ENCODE peak calls at places on chromosomes 13 and 19, in nine cellular contexts. S is right lobe of liver; T is CD8-positive, alpha-beta T cell; G is vagina; H is tibial nerve; Q is pancreas; O is esophagus muscularis mucosa; P is body of pancreas; L is ovary. J is an unnamed sample. For H3K4me1, the result is how much of the 10 kb centered on the place peaks cover.

GRCh38 chr19:46714523-46715106 is 2.3 kb downstream of the PRKD2 start:
- DNase-seq in L (no peak), G (no peak), H (no peak), S (no peak), O (no peak), Q (peak), P (no peak), T (peak), J (no peak)

GRCh38 chr19:7981199-7981598 is 24.2 kb downstream of the ELAVL1 start:
- DNase-seq in G (no peak), T (no peak), L (no peak), Q (no peak), P (no peak), S (peak), O (no peak), H (no peak), J (no peak)

GRCh38 chr13:41061914-41062837 is 867 bp downstream of the WBP4 start:
- DNase-seq in G (no peak), P (no peak), L (no peak), O (no peak), S (no peak), Q (no peak), H (no peak), T (no peak), J (no peak)

GRCh38 chr13:87889241-87889640 is 218.1 kb downstream of the SLITRK5 start:
- DNase-seq in L (no peak), Q (no peak), P (no peak), O (no peak), S (no peak), H (no peak), G (no peak), T (no peak), J (no peak)

GRCh38 chr19:53549354-53549753 is 11.4 kb downstream of the ZNF331 start:
- DNase-seq in G (no peak), T (no peak), S (no peak), Q (no peak), O (no peak), H (no peak), P (no peak), L (no peak), J (no peak)

GRCh38 chr19:35498220-35498619 is 8.0 kb upstream of the KRTDAP start:
- DNase-seq in G (no peak), P (no peak), Q (no peak), L (no peak), H (no peak), S (no peak), O (no peak), T (no peak), J (no peak)

GRCh38 chr13:113044431-113045114 is 61.0 kb upstream of the F7 start:
- DNase-seq in G (no peak), P (no peak), H (no peak), L (no peak), O (no peak), Q (peak), T (no peak), S (peak), J (no peak)

GRCh38 chr19:40466219-40467006 is at the start of gene SPTBN4:
- DNase-seq in H (peak), L (peak), P (peak), S (peak), Q (peak), G (no peak), T (peak), O (no peak), J (peak)

GRCh38 chr13:44013666-44014291 is 134.1 kb downstream of the LACC1 start:
- DNase-seq in H (no peak), Q (no peak), G (no peak), T (no peak), S (no peak), L (no peak), P (no peak), O (no peak), J (no peak)

GRCh38 chr19:2887391-2887914 is 13.3 kb upstream of the ZNF57 start:
- DNase-seq in T (no peak), Q (no peak), S (no peak), G (no peak), L (no peak), O (no peak), H (no peak), P (peak), J (no peak)

GRCh38 chr19:45508931-45509691 is 1.8 kb downstream of the VASP start:
- DNase-seq in O (peak), L (peak), Q (peak), P (peak), T (no peak), G (no peak), H (no peak), S (peak), J (peak)

GRCh38 chr19:29442910-29443309 is 82.9 kb upstream of the VSTM2B start:
- DNase-seq in T (no peak), L (no peak), O (no peak), P (no peak), G (no peak), S (no peak), H (no peak), Q (no peak), J (no peak)

GRCh38 chr13:47908200-47908902 is 92.7 kb downstream of the SUCLA2 start:
- DNase-seq in H (no peak), L (no peak), T (no peak), O (no peak), G (no peak), P (no peak), Q (no peak), S (no peak), J (no peak)

GRCh38 chr19:58107778-58108545 is 9.9 kb upstream of the ZSCAN18 start:
- DNase-seq in H (no peak), G (no peak), T (no peak), Q (no peak), S (no peak), O (no peak), L (no peak), P (no peak), J (no peak)

GRCh38 chr13:51957377-51958216 is 53.7 kb downstream of the ATP7B start:
- DNase-seq in Q (no peak), L (no peak), O (no peak), H (no peak), S (no peak), P (no peak), T (no peak), G (no peak), J (no peak)

GRCh38 chr19:39506598-39506943 is 7.8 kb downstream of the DLL3 start:
- DNase-seq in L (no peak), G (no peak), Q (no peak), P (no peak), O (no peak), T (no peak), S (no peak), H (no peak), J (no peak)

GRCh38 chr13:88142653-88143052 is 471.5 kb downstream of the SLITRK5 start:
- DNase-seq in O (no peak), H (no peak), P (no peak), G (no peak), S (no peak), L (no peak), Q (no peak), T (no peak), J (no peak)

GRCh38 chr13:66560189-66560588 is 669.9 kb downstream of the PCDH9 start:
- DNase-seq in H (no peak), S (no peak), O (no peak), L (no peak), Q (no peak), G (no peak), T (no peak), P (no peak), J (no peak)

GRCh38 chr13:31824705-31825512 is 85.6 kb downstream of the RXFP2 start:
- DNase-seq in O (no peak), H (no peak), P (no peak), Q (no peak), G (no peak), T (no peak), L (no peak), S (no peak), J (no peak)
- TF ChIP-seq CTCF in O (no peak), H (no peak), P (no peak), Q (no peak), G (no peak), T (no peak), L (no peak), S (no peak), J (no peak)

GRCh38 chr19:43779147-43779819 is 1.5 kb downstream of the KCNN4 start:
- DNase-seq in G (no peak), P (no peak), S (no peak), Q (no peak), O (no peak), T (no peak), H (no peak), L (no peak), J (peak)
- H3K4me1 ChIP-seq in G (half or more), P (under half), S (under half), Q (under half), O (under half), T (half or more), H (under half), L (under half), J (under half)

GRCh38 chr19:5228490-5228889 is 112.1 kb downstream of the PTPRS start:
- DNase-seq in S (no peak), T (no peak), H (no peak), P (no peak), G (no peak), Q (no peak), L (no peak), O (no peak), J (no peak)

GRCh38 chr19:5230730-5231555 is 109.7 kb downstream of the PTPRS start:
- DNase-seq in H (no peak), O (no peak), L (no peak), Q (no peak), S (no peak), P (no peak), T (no peak), G (no peak), J (no peak)

GRCh38 chr19:5229778-5230165 is 110.8 kb downstream of the PTPRS start:
- DNase-seq in P (no peak), H (no peak), Q (no peak), O (no peak), S (no peak), T (no peak), L (no peak), G (no peak), J (no peak)

GRCh38 chr19:5231857-5232503 is 108.6 kb downstream of the PTPRS start:
- DNase-seq in L (no peak), Q (no peak), S (no peak), H (no peak), G (no peak), P (no peak), O (no peak), T (no peak), J (no peak)

DNA sequence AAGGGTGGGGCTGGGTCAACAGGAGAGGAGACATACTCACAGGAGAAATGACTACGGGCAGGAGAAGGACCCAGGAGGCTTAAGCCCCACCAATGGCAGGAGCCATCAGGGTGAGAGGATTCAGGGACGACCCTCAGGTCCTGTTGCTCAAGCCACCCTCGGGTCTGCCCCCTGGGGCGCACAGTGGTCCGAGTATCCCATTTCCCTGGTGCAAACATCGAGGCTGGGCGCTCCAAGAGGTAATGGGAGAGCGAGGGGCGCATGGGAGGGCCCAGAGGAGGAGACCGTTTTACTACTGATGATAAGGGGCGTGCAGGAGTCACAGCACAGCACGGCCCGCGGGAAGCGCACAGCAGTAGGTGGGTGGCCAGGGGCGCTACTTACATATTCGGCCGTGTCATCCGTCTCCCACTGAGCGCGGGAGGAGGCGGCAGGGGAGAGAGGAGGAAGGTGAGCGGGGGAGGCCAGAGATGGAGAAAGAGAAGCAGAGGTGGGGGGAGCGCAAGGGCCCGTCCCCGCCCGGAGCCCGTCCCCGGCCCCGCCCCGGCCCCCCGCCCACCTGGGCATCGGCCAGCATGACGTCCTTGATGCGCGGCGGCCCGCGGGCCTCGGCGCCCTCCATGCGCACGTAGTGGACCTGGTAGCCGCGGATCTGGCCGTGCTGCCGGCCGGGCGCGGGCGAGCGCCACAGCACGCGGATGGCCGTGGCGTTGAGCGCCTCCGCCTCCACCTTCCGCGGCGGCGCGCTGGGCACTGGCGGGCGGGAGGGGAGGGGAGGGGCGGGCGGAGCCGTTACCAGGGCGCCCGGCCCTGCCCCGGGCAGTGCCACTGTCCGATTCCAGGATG is 111.5 kb downstream of the PTPRS start:
- DNase-seq in P (peak), L (peak), T (no peak), S (no peak), G (no peak), Q (no peak), O (no peak), H (no peak), J (peak)
- H3K27ac ChIP-seq in P (no peak), L (no peak), T (no peak), S (no peak), G (no peak), Q (no peak), O (no peak), H (no peak), J (no peak)

DNA sequence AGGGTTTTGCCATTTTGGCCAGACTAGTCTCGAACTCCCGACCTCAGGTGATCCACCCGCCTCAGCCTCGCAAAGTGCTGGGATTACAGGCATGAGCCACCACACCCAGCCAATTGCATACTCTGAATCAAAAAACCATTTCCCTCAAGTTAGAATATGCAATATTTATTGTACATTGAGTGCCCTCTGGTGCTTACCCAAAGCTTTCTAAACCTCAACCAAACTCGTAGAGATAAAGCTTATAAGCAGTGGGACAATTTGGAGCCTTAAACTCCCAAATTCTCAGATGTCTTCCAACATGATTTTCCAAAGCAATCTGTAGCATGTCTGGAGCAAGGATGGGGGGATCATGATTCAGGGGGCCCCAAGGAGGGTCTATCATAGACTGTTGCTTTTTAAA is 22.4 kb downstream of the RFXAP start:
- DNase-seq in O (no peak), T (no peak), H (no peak), Q (no peak), L (no peak), G (no peak), P (no peak), S (no peak), J (no peak)
- TF ChIP-seq CTCF in O (no peak), T (no peak), H (no peak), Q (no peak), L (no peak), G (no peak), P (no peak), S (no peak), J (no peak)

GRCh38 chr19:14553939-14554243 is 18.0 kb downstream of the NDUFB7 start:
- DNase-seq in O (no peak), H (no peak), Q (no peak), T (no peak), G (no peak), P (no peak), S (no peak), L (no peak), J (no peak)

GRCh38 chr19:14554382-14554812 is 17.5 kb downstream of the NDUFB7 start:
- DNase-seq in L (no peak), G (no peak), Q (no peak), S (peak), T (no peak), H (no peak), O (no peak), P (peak), J (no peak)

GRCh38 chr19:14555918-14556661 is 15.8 kb downstream of the NDUFB7 start:
- DNase-seq in P (no peak), L (no peak), T (no peak), H (no peak), G (no peak), Q (no peak), O (no peak), S (no peak), J (no peak)

GRCh38 chr19:14550201-14550754 is 20.9 kb downstream of the TECR start:
- DNase-seq in S (peak), P (peak), Q (no peak), T (no peak), O (no peak), L (no peak), G (no peak), H (no peak), J (no peak)

DNA sequence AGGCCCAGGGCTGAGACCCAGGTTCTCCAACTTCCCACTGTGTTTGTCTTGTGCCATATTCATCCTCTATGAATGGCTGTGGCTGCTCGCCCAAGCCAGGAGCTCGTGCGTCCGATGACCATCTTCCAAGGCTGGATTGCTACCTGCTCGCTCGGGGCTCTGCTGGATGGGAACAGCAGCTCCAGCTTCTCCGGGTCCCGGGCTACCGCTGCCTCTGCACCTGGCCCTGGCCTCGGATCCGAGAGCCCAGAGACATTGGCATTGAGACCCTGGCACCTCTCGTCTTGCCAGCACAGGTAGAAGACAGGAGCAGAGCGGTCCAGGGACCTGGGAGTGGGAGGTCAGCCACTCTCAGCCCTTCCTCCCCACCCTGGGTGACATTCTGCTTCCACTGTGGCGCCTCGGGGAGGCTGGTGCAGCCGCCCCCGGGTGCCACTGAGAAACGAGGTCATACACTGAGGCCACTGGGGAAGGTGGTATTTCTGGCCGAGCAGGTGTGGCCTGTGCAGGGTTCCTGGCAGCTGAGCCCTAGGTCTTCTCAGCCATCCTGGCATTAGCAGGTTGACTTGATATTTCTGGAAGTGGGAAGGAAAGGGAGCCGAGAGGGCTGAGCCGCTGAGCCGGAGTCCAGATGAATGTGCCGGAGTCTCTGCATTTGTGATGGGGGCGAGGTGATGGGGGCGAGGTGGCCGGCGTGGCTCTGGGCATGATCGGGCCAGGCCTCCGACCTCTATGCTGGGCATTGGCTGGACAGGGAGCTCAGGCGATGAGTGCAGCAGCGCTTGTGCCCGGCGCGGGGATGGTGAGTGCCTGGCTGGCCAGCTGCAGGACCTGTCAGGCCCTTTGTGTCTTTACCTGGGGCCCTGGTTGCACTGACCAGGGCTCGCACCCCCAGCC is 18.6 kb downstream of the NDUFB7 start:
- DNase-seq in Q (no peak), G (no peak), P (no peak), S (no peak), O (no peak), L (no peak), T (no peak), H (no peak), J (no peak)
- H3K4me1 ChIP-seq in Q (under half), G (half or more), P (under half), S (under half), O (under half), L (under half), T (half or more), H (under half), J (under half)

DNA sequence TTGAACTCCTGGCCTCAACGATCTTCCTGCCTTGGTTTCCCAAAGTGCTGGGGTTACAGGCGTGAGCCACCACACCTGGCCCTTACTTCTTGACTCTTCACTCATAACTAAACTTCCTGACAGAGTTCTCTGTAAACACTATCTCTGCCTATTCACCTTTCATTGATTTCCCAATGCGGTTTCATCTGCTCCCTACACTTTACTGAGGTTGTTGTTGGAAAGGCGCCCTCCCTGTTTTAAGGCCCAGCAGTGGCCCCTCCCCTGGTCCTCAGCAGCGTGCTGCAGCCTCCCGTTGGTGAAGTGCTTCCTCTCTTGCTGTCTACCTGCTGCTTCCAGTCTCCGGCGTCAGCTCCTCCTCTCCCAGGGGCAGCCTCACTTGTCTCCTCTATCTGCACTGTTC is 26.7 kb upstream of the CEBPA start:
- DNase-seq in O (no peak), T (no peak), H (no peak), Q (no peak), S (no peak), L (no peak), P (no peak), G (no peak), J (no peak)
- H3K27ac ChIP-seq in O (no peak), T (no peak), H (no peak), Q (no peak), S (peak), L (no peak), P (no peak), G (no peak), J (no peak)

GRCh38 chr19:5907216-5907615 is 2.5 kb downstream of the VMAC start:
- DNase-seq in Q (no peak), H (no peak), G (no peak), S (no peak), P (no peak), O (no peak), T (no peak), L (no peak), J (no peak)
- TF ChIP-seq CTCF in Q (no peak), H (no peak), G (no peak), S (no peak), P (no peak), O (no peak), T (no peak), L (no peak), J (no peak)

J was measured in upper lobe of left lung.